ENCODE peak calls at places on chromosomes 6 and 20, in ten cellular contexts. T, I, E, F, P, Q, O, G, A and L are unnamed samples.

GRCh38 chr6:169975701-169976100 is 224.3 kb downstream of the ERMARD start:
- DNase-seq in F (no peak), P (no peak), E (no peak), G (no peak), I (no peak), O (no peak), A (no peak), Q (no peak), T (no peak), L (no peak)

GRCh38 chr6:37517411-37517812 is 17.7 kb upstream of the CCDC167 start:
- DNase-seq in O (no peak), G (no peak), E (peak; percentile 77), A (no peak), P (peak; percentile 43), I (no peak), Q (no peak), F (peak; percentile 85), T (no peak), L (peak; percentile 80)

GRCh38 chr6:90431521-90432407 is 135.1 kb upstream of the BACH2 start:
- DNase-seq in O (no peak), P (no peak), T (no peak), F (no peak), I (no peak), E (no peak), A (no peak), Q (no peak), G (no peak), L (no peak)

GRCh38 chr6:2854394-2854982 is 12.8 kb upstream of the SERPINB1 start:
- DNase-seq in Q (no peak), T (no peak), P (no peak), I (no peak), E (peak; percentile 53), F (no peak), G (peak; percentile 48), A (no peak), O (no peak), L (no peak)

GRCh38 chr20:891121-892080 is 24.7 kb downstream of the ANGPT4 start:
- DNase-seq in E (no peak), Q (no peak), F (no peak), I (no peak), P (no peak), G (peak; percentile 61), A (no peak), T (peak; percentile 71), O (no peak), L (no peak)

GRCh38 chr6:130526466-130526865 is 160.6 kb downstream of the TMEM200A start:
- DNase-seq in I (no peak), G (no peak), O (no peak), A (no peak), F (no peak), Q (no peak), T (no peak), P (no peak), E (no peak), L (no peak)

GRCh38 chr6:15066433-15067337 is 179.2 kb upstream of the JARID2 start:
- DNase-seq in I (no peak), G (peak; percentile 44), F (no peak), A (peak; percentile 48), Q (no peak), P (no peak), T (peak; percentile 54), E (no peak), O (no peak), L (no peak)

GRCh38 chr20:24144371-24144770 is 155.8 kb upstream of the GGTLC1 start:
- DNase-seq in Q (no peak), A (no peak), P (no peak), F (no peak), G (no peak), E (no peak), T (no peak), I (no peak), O (no peak), L (no peak)

GRCh38 chr20:53080412-53080962 is 108.3 kb downstream of the TSHZ2 start:
- DNase-seq in I (no peak), O (no peak), Q (no peak), E (no peak), A (no peak), P (no peak), F (no peak), G (no peak), T (no peak), L (no peak)

GRCh38 chr6:11762782-11763459 is 15.7 kb downstream of the ADTRP start:
- DNase-seq in T (no peak), P (no peak), O (no peak), F (no peak), G (no peak), I (no peak), Q (no peak), E (no peak), A (no peak), L (no peak)

GRCh38 chr6:36599791-36600209 is 5.6 kb downstream of the SRSF3 start:
- DNase-seq in G (no peak), O (peak; percentile 35), T (peak; percentile 55), Q (no peak), P (peak; percentile 56), I (peak; percentile 45), F (peak; percentile 83), A (peak; percentile 22), E (peak; percentile 79), L (peak; percentile 39)

GRCh38 chr6:128311944-128312570 is 208.3 kb downstream of the PTPRK start:
- DNase-seq in P (no peak), F (no peak), T (no peak), O (no peak), I (no peak), E (no peak), G (no peak), A (no peak), Q (no peak), L (no peak)

GRCh38 chr6:17397764-17398194 is 4.4 kb downstream of the CAP2 start:
- DNase-seq in E (no peak), P (no peak), A (no peak), G (no peak), T (no peak), F (no peak), I (no peak), O (no peak), Q (no peak), L (no peak)

GRCh38 chr6:131379951-131380350 is 193.1 kb upstream of the ARG1 start:
- DNase-seq in G (peak; percentile 80), A (no peak), O (no peak), I (no peak), T (no peak), P (no peak), Q (no peak), F (no peak), E (no peak), L (no peak)

GRCh38 chr6:142697912-142698311 is 247.1 kb downstream of the HIVEP2 start:
- DNase-seq in F (no peak), T (no peak), A (no peak), E (no peak), P (no peak), I (peak; percentile 17), O (no peak), Q (no peak), G (no peak), L (no peak)

GRCh38 chr6:11225990-11226389 is 6.5 kb downstream of the NEDD9 start:
- DNase-seq in T (no peak), F (no peak), O (no peak), I (no peak), E (no peak), A (no peak), Q (no peak), G (no peak), P (no peak), L (no peak)

GRCh38 chr6:81697564-81697963 is 54.9 kb downstream of the TENT5A start:
- DNase-seq in E (no peak), O (no peak), F (no peak), G (peak; percentile 5), P (no peak), T (no peak), Q (peak; percentile 3), A (no peak), I (no peak), L (no peak)

GRCh38 chr6:89372506-89372901 is 20.0 kb upstream of the UBE2J1 start:
- DNase-seq in A (no peak), E (no peak), T (no peak), I (no peak), F (peak; percentile 47), G (no peak), Q (no peak), O (no peak), P (no peak), L (peak; percentile 61)